ENCODE peak calls at places on chromosomes 4 and X, in five cellular contexts. E is CD8-positive, alpha-beta memory T cell; K is ovary; N is left ventricle myocardium inferior; F is spleen. S is an unnamed sample.

GRCh38 chr4:8230891-8231290 is 31.8 kb downstream of the SH3TC1 start:
- DNase-seq in E (no peak), K (no peak), N (no peak), F (no peak), S (no peak)

GRCh38 chr4:55447108-55447708 is 51.5 kb downstream of the TMEM165 start:
- DNase-seq in E (no peak), K (no peak), N (no peak), F (no peak), S (no peak)

GRCh38 chr4:184911310-184911709 is 85.5 kb upstream of the ACSL1 start:
- DNase-seq in E (no peak), K (no peak), N (no peak), F (no peak), S (no peak)

GRCh38 chr4:48342559-48342878 is 1.2 kb downstream of the SLAIN2 start:
- DNase-seq in E (peak; percentile 17), K (no peak), N (no peak), F (no peak), S (no peak)

GRCh38 chr4:119517361-119518229 is 111.0 kb downstream of the PDE5A start:
- DNase-seq in E (no peak), K (no peak), N (no peak), F (no peak), S (no peak)

GRCh38 chr4:185112104-185112503 is 31.0 kb upstream of the SLC25A4 start:
- DNase-seq in E (no peak), K (no peak), N (no peak), F (no peak), S (peak; percentile 26)

GRCh38 chrX:13764765-13765164 is 30.2 kb downstream of the OFD1 start:
- DNase-seq in E (no peak), K (no peak), N (no peak), F (no peak), S (no peak)

GRCh38 chr4:172573899-172574298 is 594.7 kb upstream of the GALNT7 start:
- DNase-seq in E (no peak), K (no peak), N (no peak), F (no peak), S (no peak)

GRCh38 chrX:56764153-56764974 is 35.3 kb downstream of the NBDY start:
- DNase-seq in E (peak; percentile 90), K (peak; percentile 83), N (no peak), F (peak; percentile 92), S (peak; percentile 53)

GRCh38 chr4:37538931-37539330 is 147.2 kb downstream of the RELL1 start:
- DNase-seq in E (no peak), K (no peak), N (no peak), F (no peak), S (no peak)

GRCh38 chrX:48957477-48957826 is at the start of gene OTUD5:
- DNase-seq in E (peak; percentile 87), K (peak; percentile 74), N (peak; percentile 51), F (peak; percentile 93), S (no peak)

GRCh38 chrX:9500584-9500983 is 35.7 kb downstream of the TBL1X start:
- DNase-seq in E (no peak), K (no peak), N (no peak), F (no peak), S (no peak)

GRCh38 chr4:105963461-105964400 is 68.5 kb downstream of the NPNT start:
- DNase-seq in E (no peak), K (no peak), N (no peak), F (no peak), S (no peak)

GRCh38 chr4:54015421-54016065 is 48.9 kb downstream of the CHIC2 start:
- DNase-seq in E (no peak), K (no peak), N (no peak), F (no peak), S (no peak)

GRCh38 chr4:72665376-72665978 is 96.5 kb upstream of the ADAMTS3 start:
- DNase-seq in E (no peak), K (no peak), N (no peak), F (no peak), S (no peak)

GRCh38 chr4:72670521-72670920 is 101.5 kb upstream of the ADAMTS3 start:
- DNase-seq in E (no peak), K (no peak), N (no peak), F (no peak), S (no peak)

GRCh38 chr4:72666910-72667309 is 97.9 kb upstream of the ADAMTS3 start:
- DNase-seq in E (no peak), K (no peak), N (no peak), F (no peak), S (no peak)
- H3K4me1 ChIP-seq in E (no peaks in the 10 kb centered on the region), K (no peaks in the 10 kb centered on the region), N (no peaks in the 10 kb centered on the region), F (no peaks in the 10 kb centered on the region), S (no peaks in the 10 kb centered on the region)

GRCh38 chr4:3486556-3487270 is 23.6 kb downstream of the DOK7 start:
- DNase-seq in E (no peak), K (no peak), N (no peak), F (no peak), S (no peak)
- H3K27me3 ChIP-seq in E (peaks cover 5% of the 10 kb centered on the region), K (no peaks in the 10 kb centered on the region), N (peaks cover 52% of the 10 kb centered on the region), F (peaks cover 20% of the 10 kb centered on the region), S (no peaks in the 10 kb centered on the region)

GRCh38 chrX:72027024-72027913 is 104.4 kb downstream of the RTL5 start:
- DNase-seq in E (no peak), K (no peak), N (no peak), F (no peak), S (no peak)
- H3K27ac ChIP-seq in E (no peak overlapping the region), K (no peak overlapping the region), N (no peak overlapping the region), F (no peak overlapping the region), S (no peak overlapping the region)

DNA sequence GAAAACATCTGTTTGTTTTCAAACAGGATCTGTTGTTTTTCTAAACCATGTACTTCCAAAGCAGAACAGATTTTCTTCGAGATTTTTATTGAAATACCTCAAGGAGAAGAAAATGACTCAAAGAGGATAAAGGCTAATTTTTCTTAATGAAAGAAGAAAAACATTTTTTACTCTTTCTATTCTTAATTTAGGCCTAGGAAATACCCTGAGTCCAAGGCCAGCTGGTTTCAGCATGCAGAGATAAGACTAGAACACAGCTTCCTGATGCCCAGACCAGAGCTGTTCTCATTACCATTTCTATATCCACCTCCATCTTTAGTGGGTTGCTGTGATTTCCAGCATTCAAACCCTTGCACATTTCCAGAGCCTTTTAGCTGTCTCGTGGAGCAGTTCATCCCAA is 18.3 kb downstream of the GAB1 start:
- DNase-seq in E (no peak), K (no peak), N (no peak), F (no peak), S (no peak)
- H3K4me1 ChIP-seq in E (peaks cover 10% of the 10 kb centered on the region), K (peaks cover 29% of the 10 kb centered on the region), N (no peaks in the 10 kb centered on the region), F (peaks cover 68% of the 10 kb centered on the region), S (peaks cover 17% of the 10 kb centered on the region)

DNA sequence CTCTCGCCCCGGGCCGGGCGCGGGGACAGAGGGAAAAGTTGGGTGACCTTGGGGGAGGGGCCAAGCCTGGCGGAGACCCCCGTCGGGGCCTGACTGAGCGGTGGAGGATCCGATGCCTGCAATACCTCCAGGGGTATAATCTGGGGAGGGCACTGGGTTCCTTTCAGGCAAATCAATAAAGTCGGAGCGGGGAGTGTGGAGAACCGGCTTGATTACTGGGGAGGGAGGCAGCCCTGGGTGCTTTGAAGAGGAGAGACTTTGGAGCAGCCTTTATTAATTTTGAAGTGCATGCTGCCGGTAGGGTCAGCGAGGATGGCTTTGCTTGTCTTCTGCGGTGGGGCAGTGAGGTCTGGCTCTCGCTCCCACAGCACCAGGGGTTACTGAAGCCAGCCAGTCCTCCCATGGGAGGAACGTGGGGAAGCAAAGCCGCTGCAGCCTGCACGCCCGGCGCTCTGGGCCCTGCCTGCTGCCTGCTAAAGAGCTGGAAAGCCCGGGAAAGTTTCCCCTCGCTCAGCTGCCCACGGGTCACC is 396 bp upstream of the LGI2 start:
- DNase-seq in E (no peak), K (peak; percentile 41), N (peak; percentile 22), F (no peak), S (peak; percentile 40)
- H3K27me3 ChIP-seq in E (peaks cover 9% of the 10 kb centered on the region), K (no peaks in the 10 kb centered on the region), N (no peaks in the 10 kb centered on the region), F (peaks cover 30% of the 10 kb centered on the region), S (no peaks in the 10 kb centered on the region)

DNA sequence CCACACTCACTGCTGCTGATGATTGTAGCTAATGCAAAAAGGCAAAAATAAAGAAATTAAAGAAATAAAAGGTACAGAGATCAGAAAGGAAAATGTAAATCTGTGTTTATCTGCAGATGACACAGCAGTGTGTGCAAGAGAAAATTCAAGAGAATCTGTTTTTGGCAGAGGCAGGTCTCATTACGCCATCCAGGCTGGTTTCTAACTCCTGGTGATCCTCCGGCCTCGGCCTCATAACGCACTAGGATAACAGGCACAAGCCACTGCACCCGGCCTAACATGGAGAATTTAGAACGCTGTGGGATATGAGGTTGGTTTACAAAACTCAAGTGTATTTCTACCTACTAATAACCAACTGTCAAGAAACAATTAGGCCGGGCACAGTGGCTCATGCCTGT is 29.4 kb downstream of the CTBP1 start:
- DNase-seq in E (no peak), K (no peak), N (no peak), F (no peak), S (no peak)
- H3K27ac ChIP-seq in E (no peak overlapping the region), K (no peak overlapping the region), N (no peak overlapping the region), F (no peak overlapping the region), S (no peak overlapping the region)

GRCh38 chrX:44908838-44909237 is 35.9 kb downstream of the KDM6A start:
- DNase-seq in E (no peak), K (no peak), N (no peak), F (no peak), S (no peak)
- H3K4me1 ChIP-seq in E (peaks cover 26% of the 10 kb centered on the region), K (peaks cover 10% of the 10 kb centered on the region), N (peaks cover 44% of the 10 kb centered on the region), F (peaks cover 63% of the 10 kb centered on the region), S (peaks cover 28% of the 10 kb centered on the region)

DNA sequence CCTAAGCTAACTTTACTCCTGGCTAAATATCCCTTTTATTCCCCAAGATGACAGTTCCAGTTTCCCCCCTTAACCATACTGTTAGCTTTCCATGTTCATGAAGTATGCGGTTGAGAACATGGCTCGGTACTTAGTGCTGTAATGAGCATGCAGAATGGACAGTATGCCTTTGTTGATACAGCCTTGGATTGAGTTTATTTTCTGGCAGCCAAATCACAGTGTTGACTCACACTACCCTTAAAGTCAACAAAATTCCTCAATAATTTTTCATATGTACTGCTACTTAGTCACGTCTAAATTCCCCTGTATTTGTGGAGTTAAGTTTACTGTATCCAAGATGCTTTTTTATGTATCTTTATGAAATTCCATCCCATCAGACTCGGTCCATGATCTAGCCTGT is 1.4 kb upstream of the VEGFC start:
- DNase-seq in E (no peak), K (no peak), N (no peak), F (no peak), S (no peak)
- H3K27me3 ChIP-seq in E (peaks cover 5% of the 10 kb centered on the region), K (no peaks in the 10 kb centered on the region), N (peaks cover 17% of the 10 kb centered on the region), F (peaks cover 17% of the 10 kb centered on the region), S (no peaks in the 10 kb centered on the region)

GRCh38 chr4:20359692-20360091 is 108.0 kb downstream of the SLIT2 start:
- DNase-seq in E (no peak), K (no peak), N (no peak), F (no peak), S (no peak)
- H3K27ac ChIP-seq in E (no peak overlapping the region), K (no peak overlapping the region), N (no peak overlapping the region), F (no peak overlapping the region), S (no peak overlapping the region)

S was measured in thyroid gland.